ENCODE peak calls at places on chromosome 14, in nine cellular contexts. One of them, this sample, is unnamed.

GRCh38 chr14:94671870-94672444 is 59.8 kb downstream of the SERPINA3 start:
- DNase-seq in lung: no peak
- DNase-seq in NCI-H1105: no peak
- DNase-seq in osteocyte: peak
- DNase-seq in stimulated activated CD4-positive, alpha-beta T cell treated with anti-CD3 and anti-CD28 coated beads, Interleukin-4, amount 100 ng/mL, for 1 hour: no peak
- DNase-seq in amniotic stem cell: no peak
- DNase-seq in GM23248: no peak
- DNase-seq in GM10248: no peak
- DNase-seq in HS-5: no peak
- DNase-seq in this sample: no peak

GRCh38 chr14:95519699-95520098 is 3.2 kb upstream of the SYNE3 start:
- DNase-seq in amniotic stem cell: peak
- DNase-seq in lung: peak
- DNase-seq in NCI-H1105: no peak
- DNase-seq in GM10248: no peak
- DNase-seq in stimulated activated CD4-positive, alpha-beta T cell treated with anti-CD3 and anti-CD28 coated beads, Interleukin-4, amount 100 ng/mL, for 1 hour: peak
- DNase-seq in GM23248: peak
- DNase-seq in osteocyte: no peak
- DNase-seq in HS-5: peak
- DNase-seq in this sample: peak

GRCh38 chr14:60915781-60916180 is 65.1 kb downstream of the TRMT5 start:
- DNase-seq in osteocyte: no peak
- DNase-seq in HS-5: no peak
- DNase-seq in stimulated activated CD4-positive, alpha-beta T cell treated with anti-CD3 and anti-CD28 coated beads, Interleukin-4, amount 100 ng/mL, for 1 hour: no peak
- DNase-seq in GM10248: no peak
- DNase-seq in NCI-H1105: no peak
- DNase-seq in lung: no peak
- DNase-seq in amniotic stem cell: no peak
- DNase-seq in GM23248: no peak
- DNase-seq in this sample: no peak

GRCh38 chr14:82667501-82667900 is 1133.8 kb upstream of the SEL1L start:
- DNase-seq in GM10248: no peak
- DNase-seq in NCI-H1105: no peak
- DNase-seq in amniotic stem cell: no peak
- DNase-seq in HS-5: no peak
- DNase-seq in lung: no peak
- DNase-seq in GM23248: no peak
- DNase-seq in stimulated activated CD4-positive, alpha-beta T cell treated with anti-CD3 and anti-CD28 coated beads, Interleukin-4, amount 100 ng/mL, for 1 hour: no peak
- DNase-seq in osteocyte: no peak
- DNase-seq in this sample: no peak

GRCh38 chr14:50403433-50403832 is 6.8 kb upstream of the CDKL1 start:
- DNase-seq in GM23248: peak
- DNase-seq in stimulated activated CD4-positive, alpha-beta T cell treated with anti-CD3 and anti-CD28 coated beads, Interleukin-4, amount 100 ng/mL, for 1 hour: no peak
- DNase-seq in HS-5: no peak
- DNase-seq in GM10248: no peak
- DNase-seq in osteocyte: no peak
- DNase-seq in NCI-H1105: no peak
- DNase-seq in lung: no peak
- DNase-seq in amniotic stem cell: no peak
- DNase-seq in this sample: no peak

GRCh38 chr14:78614651-78615050 is 444.5 kb downstream of the NRXN3 start:
- DNase-seq in stimulated activated CD4-positive, alpha-beta T cell treated with anti-CD3 and anti-CD28 coated beads, Interleukin-4, amount 100 ng/mL, for 1 hour: no peak
- DNase-seq in lung: no peak
- DNase-seq in osteocyte: no peak
- DNase-seq in HS-5: no peak
- DNase-seq in GM23248: no peak
- DNase-seq in NCI-H1105: no peak
- DNase-seq in amniotic stem cell: no peak
- DNase-seq in GM10248: no peak
- DNase-seq in this sample: no peak

GRCh38 chr14:54676822-54677708 is 110.1 kb downstream of the SAMD4A start:
- DNase-seq in stimulated activated CD4-positive, alpha-beta T cell treated with anti-CD3 and anti-CD28 coated beads, Interleukin-4, amount 100 ng/mL, for 1 hour: no peak
- DNase-seq in HS-5: peak
- DNase-seq in lung: no peak
- DNase-seq in amniotic stem cell: peak
- DNase-seq in NCI-H1105: no peak
- DNase-seq in GM23248: peak
- DNase-seq in GM10248: no peak
- DNase-seq in osteocyte: no peak
- DNase-seq in this sample: no peak

GRCh38 chr14:60686865-60687264 is 37.3 kb downstream of the SIX4 start:
- DNase-seq in amniotic stem cell: no peak
- DNase-seq in lung: no peak
- DNase-seq in HS-5: no peak
- DNase-seq in stimulated activated CD4-positive, alpha-beta T cell treated with anti-CD3 and anti-CD28 coated beads, Interleukin-4, amount 100 ng/mL, for 1 hour: no peak
- DNase-seq in NCI-H1105: no peak
- DNase-seq in osteocyte: no peak
- DNase-seq in GM23248: no peak
- DNase-seq in GM10248: no peak
- DNase-seq in this sample: no peak

GRCh38 chr14:37650356-37651037 is 55.1 kb downstream of the TTC6 start:
- DNase-seq in GM10248: no peak
- DNase-seq in HS-5: no peak
- DNase-seq in GM23248: no peak
- DNase-seq in NCI-H1105: peak
- DNase-seq in osteocyte: no peak
- DNase-seq in lung: no peak
- DNase-seq in amniotic stem cell: no peak
- DNase-seq in stimulated activated CD4-positive, alpha-beta T cell treated with anti-CD3 and anti-CD28 coated beads, Interleukin-4, amount 100 ng/mL, for 1 hour: no peak
- DNase-seq in this sample: no peak

GRCh38 chr14:67694791-67695393 is 672 bp downstream of the RDH11 start:
- DNase-seq in GM10248: peak
- DNase-seq in amniotic stem cell: peak
- DNase-seq in NCI-H1105: peak
- DNase-seq in stimulated activated CD4-positive, alpha-beta T cell treated with anti-CD3 and anti-CD28 coated beads, Interleukin-4, amount 100 ng/mL, for 1 hour: peak
- DNase-seq in HS-5: peak
- DNase-seq in GM23248: peak
- DNase-seq in osteocyte: no peak
- DNase-seq in lung: peak
- DNase-seq in this sample: peak

GRCh38 chr14:94041551-94042346 is 15.6 kb downstream of the OTUB2 start:
- DNase-seq in osteocyte: no peak
- DNase-seq in stimulated activated CD4-positive, alpha-beta T cell treated with anti-CD3 and anti-CD28 coated beads, Interleukin-4, amount 100 ng/mL, for 1 hour: no peak
- DNase-seq in GM23248: peak
- DNase-seq in lung: peak
- DNase-seq in NCI-H1105: no peak
- DNase-seq in GM10248: no peak
- DNase-seq in HS-5: no peak
- DNase-seq in amniotic stem cell: no peak
- DNase-seq in this sample: no peak

GRCh38 chr14:69356903-69357543 is 41.1 kb downstream of the ERH start:
- DNase-seq in stimulated activated CD4-positive, alpha-beta T cell treated with anti-CD3 and anti-CD28 coated beads, Interleukin-4, amount 100 ng/mL, for 1 hour: no peak
- DNase-seq in GM10248: no peak
- DNase-seq in lung: no peak
- DNase-seq in osteocyte: no peak
- DNase-seq in HS-5: no peak
- DNase-seq in GM23248: no peak
- DNase-seq in amniotic stem cell: no peak
- DNase-seq in NCI-H1105: no peak
- DNase-seq in this sample: no peak

GRCh38 chr14:91219505-91220389 is 24.8 kb downstream of the GPR68 start:
- DNase-seq in osteocyte: no peak
- DNase-seq in HS-5: no peak
- DNase-seq in NCI-H1105: no peak
- DNase-seq in GM23248: no peak
- DNase-seq in amniotic stem cell: no peak
- DNase-seq in GM10248: no peak
- DNase-seq in lung: peak
- DNase-seq in stimulated activated CD4-positive, alpha-beta T cell treated with anti-CD3 and anti-CD28 coated beads, Interleukin-4, amount 100 ng/mL, for 1 hour: no peak
- DNase-seq in this sample: no peak